ENCODE peak calls at places on chromosomes 2 and 18, in ten cellular contexts. Y, B, T, V, Q, J, R, U, F and W are unnamed samples.

GRCh38 chr2:118032169-118033013 is 18.5 kb upstream of the CCDC93 start:
- DNase-seq in T (peak), Y (peak), J (peak), F (peak), Q (peak), B (peak), U (peak), R (peak), V (peak), W (peak)

GRCh38 chr2:190407246-190407661 is 901 bp upstream of the MFSD6 start:
- DNase-seq in V (no peak), F (no peak), J (no peak), Y (peak), R (no peak), B (no peak), Q (peak), U (no peak), T (no peak), W (no peak)

GRCh38 chr2:119308793-119309330 is 57.8 kb downstream of the C2orf76 start:
- DNase-seq in J (no peak), F (no peak), B (no peak), V (no peak), Q (no peak), Y (no peak), U (no peak), R (no peak), T (no peak), W (no peak)

GRCh38 chr18:51149605-51150429 is 47.7 kb downstream of the MEX3C start:
- DNase-seq in Q (no peak), Y (no peak), U (peak), B (peak), V (no peak), F (peak), T (peak), R (no peak), J (peak), W (peak)

GRCh38 chr2:122831644-122832043 is 1076.2 kb downstream of the TSN start:
- DNase-seq in Y (no peak), J (peak), F (no peak), U (no peak), B (no peak), T (no peak), Q (no peak), R (no peak), V (no peak), W (peak)

GRCh38 chr2:157327621-157328102 is 2.0 kb upstream of the ERMN start:
- DNase-seq in U (peak), B (peak), V (peak), J (peak), F (peak), Y (peak), R (peak), Q (peak), T (peak), W (peak)

GRCh38 chr2:65450395-65450794 is 18.0 kb upstream of the SPRED2 start:
- DNase-seq in Y (no peak), V (no peak), F (no peak), Q (no peak), B (no peak), T (no peak), R (no peak), J (no peak), U (no peak), W (no peak)

GRCh38 chr2:204315236-204315662 is 230.0 kb upstream of the PARD3B start:
- DNase-seq in R (no peak), B (peak), U (peak), Q (no peak), F (peak), Y (no peak), V (peak), T (peak), J (no peak), W (no peak)

DNA sequence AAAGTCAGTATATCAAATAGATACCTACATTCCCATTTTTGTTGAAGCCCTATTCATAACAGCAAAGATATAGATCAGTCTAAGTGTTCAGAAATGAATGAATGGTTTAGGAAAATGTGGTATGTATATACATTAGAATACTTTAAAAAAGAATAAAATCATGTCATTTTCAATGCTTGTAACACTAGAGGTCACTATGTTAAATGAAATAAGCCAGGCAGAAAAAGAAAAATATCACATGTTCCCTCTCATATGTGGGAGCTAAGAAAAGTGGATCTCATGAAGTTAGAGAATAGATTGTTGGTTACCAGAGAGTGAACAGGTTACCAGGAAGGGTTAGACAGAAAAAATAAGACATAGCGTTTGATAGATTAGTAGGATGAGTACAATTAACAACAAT is 1111.0 kb upstream of the SLC39A10 start:
- DNase-seq in Y (no peak), Q (no peak), R (no peak), T (no peak), F (no peak), V (no peak), U (peak), B (no peak), J (no peak), W (peak)
- TF ChIP-seq CTCF in Y (peak), Q (no peak), R (no peak), T (no peak), F (peak), V (no peak), U (peak), B (no peak), J (peak), W (peak)

GRCh38 chr18:31946305-31947046 is 3.5 kb upstream of the TRAPPC8 start:
- DNase-seq in T (no peak), Y (peak), Q (no peak), J (no peak), V (no peak), F (no peak), R (no peak), B (no peak), U (no peak), W (no peak)

GRCh38 chr18:31943895-31944816 is 1.2 kb upstream of the TRAPPC8 start:
- DNase-seq in V (no peak), F (no peak), B (no peak), U (no peak), R (no peak), J (no peak), Q (no peak), T (no peak), Y (no peak), W (no peak)

GRCh38 chr18:31942301-31942998 is 478 bp downstream of the TRAPPC8 start:
- DNase-seq in V (peak), J (peak), Y (peak), T (peak), F (peak), R (peak), B (peak), Q (peak), U (peak), W (peak)

GRCh38 chr18:31941010-31941809 is 1.7 kb downstream of the TRAPPC8 start:
- DNase-seq in F (no peak), R (no peak), Q (no peak), U (no peak), V (no peak), B (no peak), T (no peak), J (no peak), Y (no peak), W (no peak)

GRCh38 chr18:31942999-31943894 is at the start of gene TRAPPC8:
- DNase-seq in F (peak), J (peak), Q (peak), U (peak), Y (peak), R (peak), V (peak), B (peak), T (peak), W (peak)
- TF ChIP-seq CTCF in F (no peak), J (peak), Q (no peak), U (peak), Y (no peak), R (no peak), V (no peak), B (no peak), T (no peak), W (no peak)

DNA sequence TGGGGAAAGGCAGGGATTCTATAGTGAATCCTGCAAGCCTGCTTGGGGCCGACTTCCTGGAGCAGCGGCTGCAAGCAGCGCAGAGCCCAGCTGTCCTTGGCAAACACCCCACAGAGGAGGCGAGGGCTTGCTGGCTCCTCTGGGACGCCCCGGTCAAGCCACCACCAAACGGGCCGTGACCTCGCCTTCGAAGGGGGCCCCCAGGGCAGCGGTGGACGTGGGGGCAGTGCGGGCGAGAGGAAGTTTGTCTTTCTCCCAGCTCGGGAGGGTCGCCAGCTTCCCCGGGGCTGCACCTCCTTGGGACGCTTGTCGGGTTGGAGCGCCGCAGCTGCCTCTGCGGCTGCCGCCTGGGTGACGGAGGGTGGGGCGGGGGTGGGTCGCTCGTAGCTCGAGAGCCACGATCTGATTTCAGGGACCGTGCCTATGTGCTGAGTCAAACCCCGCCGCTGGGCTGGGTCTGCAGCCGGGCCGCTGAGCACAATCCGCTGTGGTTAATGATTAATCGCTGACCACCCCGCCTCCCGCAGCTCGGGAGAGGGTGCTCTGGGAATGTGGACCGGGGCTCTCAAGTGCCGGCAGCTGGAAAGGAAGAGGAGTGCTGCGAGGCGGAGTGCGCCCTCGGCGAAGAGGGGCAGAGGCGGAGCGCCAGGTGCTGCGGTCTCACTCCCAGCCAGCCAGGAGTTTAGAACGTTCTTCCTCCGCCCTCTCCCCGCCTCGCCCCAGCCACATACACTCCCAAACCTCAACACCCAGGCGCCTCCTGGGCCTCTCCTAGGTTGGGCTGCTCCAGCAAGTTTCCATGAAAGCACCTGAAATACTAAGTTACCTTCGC is at the start of gene GPR39:
- DNase-seq in V (peak), U (peak), Q (peak), R (peak), B (peak), Y (peak), T (peak), J (peak), F (peak), W (peak)
- TF ChIP-seq CTCF in V (no peak), U (no peak), Q (no peak), R (no peak), B (no peak), Y (no peak), T (peak), J (peak), F (no peak), W (no peak)

GRCh38 chr2:241882090-241882625 is 12.6 kb downstream of the RTP5 start:
- DNase-seq in U (no peak), Q (peak), J (no peak), V (peak), Y (no peak), F (no peak), T (no peak), R (no peak), B (no peak), W (no peak)
- TF ChIP-seq CTCF in U (no peak), Q (no peak), J (no peak), V (no peak), Y (peak), F (no peak), T (no peak), R (no peak), B (no peak), W (no peak)

DNA sequence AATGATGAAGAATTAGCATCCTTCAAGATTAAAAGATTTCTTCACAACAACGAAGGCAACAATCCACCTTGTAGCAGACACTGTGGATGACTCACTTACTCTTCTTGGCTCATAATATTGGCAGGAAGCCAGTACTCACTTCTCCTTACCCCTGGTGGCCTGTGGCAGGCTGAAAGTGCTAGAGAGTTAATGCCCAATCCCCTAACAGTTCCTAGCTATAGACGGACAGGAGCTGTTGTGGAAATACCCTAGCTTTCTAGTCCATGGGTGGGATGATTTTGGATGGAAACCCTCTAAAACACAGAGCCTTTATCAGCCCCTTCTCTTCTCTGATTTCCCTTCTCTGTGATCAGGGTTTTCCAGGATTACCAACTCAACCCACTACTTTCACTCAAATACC is 128.6 kb upstream of the NYAP2 start:
- DNase-seq in J (peak), T (peak), U (peak), V (no peak), Y (no peak), Q (peak), B (peak), F (peak), R (no peak), W (peak)
- TF ChIP-seq CTCF in J (peak), T (no peak), U (peak), V (no peak), Y (no peak), Q (no peak), B (no peak), F (no peak), R (no peak), W (peak)

GRCh38 chr2:128292599-128293425 is 25.9 kb downstream of the HS6ST1 start:
- DNase-seq in Q (no peak), V (no peak), J (no peak), Y (no peak), B (no peak), F (no peak), U (peak), T (no peak), R (no peak), W (peak)
- TF ChIP-seq CTCF in Q (no peak), V (no peak), J (no peak), Y (no peak), B (no peak), F (no peak), U (no peak), T (no peak), R (no peak), W (no peak)

DNA sequence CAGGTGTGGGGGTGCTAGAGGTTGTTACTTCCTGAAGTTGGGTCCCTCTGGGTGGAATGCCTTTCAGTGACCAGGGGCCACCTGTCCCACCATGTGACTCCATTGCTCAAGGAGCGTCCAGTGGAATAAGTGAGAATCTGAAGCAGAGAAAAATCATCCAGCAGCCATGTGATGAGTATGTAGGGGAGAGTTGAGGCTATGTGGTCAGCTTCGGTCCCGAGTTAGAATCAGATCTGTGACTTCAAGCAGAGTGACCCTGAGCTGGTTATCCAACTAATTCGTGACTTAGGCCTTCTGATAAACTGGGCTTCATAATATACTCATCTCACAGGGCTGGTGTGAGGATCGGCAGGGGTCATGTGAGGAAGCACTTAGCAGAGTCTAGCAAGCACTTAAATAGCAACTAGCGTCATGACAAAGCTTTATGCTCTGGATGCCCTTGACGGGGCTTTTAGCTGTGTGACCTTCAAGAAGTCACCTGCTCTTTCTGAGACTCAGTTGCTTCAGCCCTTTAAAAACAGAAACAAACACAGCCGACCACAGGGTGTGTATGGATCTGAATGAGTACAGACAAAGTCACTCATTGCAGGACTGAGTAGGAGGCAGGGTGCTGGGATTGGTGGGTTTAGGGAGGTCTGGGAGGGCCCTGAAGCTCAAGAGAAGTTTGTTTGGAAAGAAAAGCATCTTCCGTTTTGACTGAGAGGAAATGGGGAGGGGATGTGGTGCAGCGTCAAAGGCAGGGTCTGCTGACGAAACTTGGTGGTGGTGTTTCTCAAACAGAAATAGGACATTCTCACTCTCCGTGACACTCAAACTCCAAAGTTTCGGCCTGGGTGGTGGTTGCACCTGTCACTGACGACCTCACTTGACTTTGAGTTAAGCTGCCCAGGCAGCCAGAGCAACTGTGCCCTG is 264.0 kb upstream of the CXCR4 start:
- DNase-seq in T (no peak), J (no peak), R (no peak), U (no peak), B (no peak), F (no peak), V (peak), Q (peak), Y (no peak), W (no peak)
- TF ChIP-seq CTCF in T (no peak), J (no peak), R (no peak), U (no peak), B (no peak), F (no peak), V (no peak), Q (no peak), Y (no peak), W (no peak)

GRCh38 chr2:31822587-31822986 is 188.2 kb downstream of the MEMO1 start:
- DNase-seq in J (no peak), R (no peak), U (no peak), B (no peak), T (no peak), Y (no peak), V (no peak), F (no peak), Q (no peak), W (no peak)
- TF ChIP-seq CTCF in J (no peak), R (no peak), U (no peak), B (no peak), T (no peak), Y (peak), V (no peak), F (no peak), Q (no peak), W (no peak)

DNA sequence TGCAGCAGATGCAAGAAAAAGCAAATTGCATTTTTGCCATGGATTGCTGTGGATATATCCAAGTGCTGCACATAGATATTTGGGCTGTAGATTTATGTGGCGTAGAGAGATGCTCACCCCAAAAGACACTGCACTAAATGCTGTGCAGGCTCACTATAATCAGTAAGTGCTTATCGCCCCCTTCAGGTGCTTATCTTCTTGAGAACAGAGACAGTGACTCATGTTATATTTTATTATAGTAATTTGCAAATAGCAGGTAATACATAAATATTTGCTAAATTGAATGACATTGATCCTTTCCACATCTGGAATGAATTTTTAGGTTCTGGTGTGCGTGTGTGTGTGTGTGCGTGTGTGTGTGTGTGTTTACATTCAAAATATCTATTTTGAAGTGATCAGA is 36.8 kb upstream of the PLEKHM3 start:
- DNase-seq in J (peak), Q (peak), U (peak), B (peak), T (peak), F (peak), V (no peak), R (peak), Y (no peak), W (peak)
- TF ChIP-seq CTCF in J (peak), Q (no peak), U (peak), B (peak), T (peak), F (peak), V (peak), R (peak), Y (peak), W (no peak)

DNA sequence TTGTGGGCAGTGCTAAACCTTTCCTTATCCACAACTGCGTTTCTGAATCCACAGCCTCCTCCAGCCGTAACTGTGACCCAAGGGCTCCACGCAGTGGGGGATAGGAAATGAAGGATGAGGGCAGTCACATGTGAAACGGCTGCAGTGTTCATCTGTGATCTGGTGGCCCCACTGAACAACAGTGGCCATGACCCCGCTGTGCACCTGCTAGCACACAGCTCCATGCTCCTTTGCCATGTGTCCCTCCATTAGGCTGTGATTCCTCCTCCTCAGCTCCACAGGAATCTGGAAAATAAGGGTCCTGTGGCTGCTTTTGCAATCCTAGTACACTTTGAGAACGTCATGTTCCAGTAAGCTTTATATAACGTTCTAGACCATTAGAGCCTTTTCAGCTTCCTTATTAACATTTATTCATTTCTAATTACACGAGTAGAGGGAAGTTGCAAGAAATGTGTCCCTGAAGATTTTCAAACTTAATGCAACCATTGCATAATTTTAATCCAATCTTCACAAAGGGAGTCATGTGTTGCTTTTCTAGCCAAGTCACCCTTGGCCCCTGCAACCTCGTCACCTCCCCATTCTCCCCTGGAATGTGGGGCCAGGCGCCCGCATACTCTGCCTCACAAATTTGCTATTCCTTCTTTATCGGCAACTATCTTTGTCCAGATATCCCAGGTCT is 7.1 kb upstream of the NAPG start:
- DNase-seq in Q (peak), R (no peak), T (peak), J (no peak), U (peak), V (peak), Y (no peak), B (peak), F (peak), W (no peak)
- TF ChIP-seq CTCF in Q (no peak), R (no peak), T (peak), J (no peak), U (peak), V (no peak), Y (peak), B (peak), F (peak), W (no peak)